ENCODE peak calls at places on chromosomes 6 and 20, in six cellular contexts. Q is dorsolateral prefrontal cortex; P is CD4-positive, alpha-beta memory T cell; S is heart right ventricle; V is A549; Z is choroid plexus epithelial cell. N is an unnamed sample.
A peak's percentile ranks its signal among the peaks of the same experiment; 100 is the strongest.

GRCh38 chr6:42254505-42254904 is 36.8 kb upstream of the MRPS10 start:
- DNase-seq in Q (no peak), P (no peak), S (no peak), V (no peak), Z (no peak), N (no peak)

GRCh38 chr20:4563534-4563933 is 158.2 kb upstream of the PRND start:
- DNase-seq in Q (no peak), P (no peak), S (no peak), V (no peak), Z (peak; percentile 87), N (peak; percentile 68)

GRCh38 chr6:223763-224162 is 68.5 kb upstream of the DUSP22 start:
- DNase-seq in Q (no peak), P (no peak), S (no peak), V (no peak), Z (peak; percentile 23), N (no peak)

GRCh38 chr6:21753571-21754108 is 160.1 kb downstream of the SOX4 start:
- DNase-seq in Q (no peak), P (no peak), S (no peak), V (no peak), Z (peak; percentile 82), N (no peak)

GRCh38 chr6:109351231-109352132 is 30.8 kb downstream of the CD164 start:
- DNase-seq in Q (no peak), P (no peak), S (no peak), V (no peak), Z (peak; percentile 25), N (peak; percentile 14)

GRCh38 chr20:15682690-15683089 is 890.6 kb downstream of the KIF16B start:
- DNase-seq in Q (no peak), P (no peak), S (no peak), V (no peak), Z (peak; percentile 26), N (no peak)

GRCh38 chr6:149473080-149474052 is 11.4 kb downstream of the ZC3H12D start:
- DNase-seq in Q (no peak), P (peak; percentile 52), S (no peak), V (peak; percentile 12), Z (peak; percentile 44), N (peak; percentile 75)

GRCh38 chr6:110180228-110181008 is at the start of gene CDC40:
- DNase-seq in Q (peak; percentile 59), P (no peak), S (peak; percentile 60), V (peak; percentile 44), Z (no peak), N (no peak)

GRCh38 chr20:37749185-37749584 is 55.4 kb downstream of the CTNNBL1 start:
- DNase-seq in Q (no peak), P (no peak), S (no peak), V (no peak), Z (no peak), N (no peak)

GRCh38 chr6:2945069-2945452 is 26.3 kb downstream of the SERPINB6 start:
- DNase-seq in Q (no peak), P (no peak), S (no peak), V (no peak), Z (no peak), N (no peak)

GRCh38 chr20:2382833-2383232 is 2.1 kb downstream of the TGM6 start:
- DNase-seq in Q (no peak), P (no peak), S (no peak), V (no peak), Z (no peak), N (no peak)

GRCh38 chr6:98794306-98794852 is 40.0 kb upstream of the POU3F2 start:
- DNase-seq in Q (no peak), P (no peak), S (no peak), V (no peak), Z (no peak), N (no peak)

GRCh38 chr6:15023448-15023847 is 222.4 kb upstream of the JARID2 start:
- DNase-seq in Q (no peak), P (no peak), S (no peak), V (no peak), Z (no peak), N (no peak)

GRCh38 chr20:1891263-1892121 is 3.7 kb upstream of the SIRPA start:
- DNase-seq in Q (no peak), P (no peak), S (no peak), V (no peak), Z (no peak), N (no peak)

GRCh38 chr6:34990971-34991560 is 102.0 kb downstream of the ANKS1A start:
- DNase-seq in Q (no peak), P (no peak), S (no peak), V (no peak), Z (peak; percentile 52), N (no peak)

DNA sequence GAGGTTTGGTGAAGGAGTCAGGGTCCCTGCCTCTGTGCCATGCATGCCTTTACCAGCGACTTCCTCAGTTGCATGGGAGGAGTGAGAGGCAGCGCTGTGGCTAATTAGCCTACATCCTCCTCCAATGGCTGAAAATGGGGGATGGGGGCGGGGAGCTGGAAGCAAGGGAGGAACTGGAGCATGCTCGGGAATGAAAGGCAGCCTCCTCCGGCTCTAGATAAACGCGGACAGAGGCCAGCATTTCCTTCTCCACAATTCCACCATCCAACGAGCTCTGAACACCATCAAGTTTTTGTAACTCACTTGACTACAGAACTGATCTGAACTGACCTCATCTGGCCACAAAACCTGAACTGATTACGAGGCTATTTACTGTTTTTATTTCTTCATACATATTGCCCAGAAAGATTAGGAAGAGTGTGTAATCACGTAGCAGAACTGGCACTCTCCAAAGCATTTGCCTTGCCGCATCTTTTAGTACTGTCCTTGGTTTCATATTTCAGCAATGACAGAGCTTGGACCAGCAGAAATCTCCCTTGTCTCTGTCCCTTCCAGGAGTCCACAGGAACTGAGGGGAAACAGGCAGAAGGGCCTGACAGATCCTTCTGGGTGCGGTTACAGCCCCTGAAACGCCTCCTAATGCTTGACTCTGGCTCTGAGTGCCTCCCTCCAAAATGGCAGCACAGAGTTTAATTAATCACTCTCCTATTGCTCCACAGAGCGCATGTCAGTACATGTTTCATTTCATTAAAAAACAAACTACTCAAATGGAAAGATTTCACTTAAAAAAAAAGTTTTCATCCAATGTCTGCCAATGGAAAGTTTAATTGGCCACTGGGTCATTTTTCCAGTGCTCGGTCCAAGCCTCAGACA is 58.2 kb upstream of the TRAF3IP2 start:
- DNase-seq in Q (peak; percentile 47), P (no peak), S (peak; percentile 77), V (no peak), Z (peak; percentile 62), N (no peak)
- H3K4me3 ChIP-seq in Q (no peak overlapping the region), P (no peak overlapping the region), S (no peak overlapping the region), V (no peak overlapping the region), Z (no peak overlapping the region), N (no peak overlapping the region)

DNA sequence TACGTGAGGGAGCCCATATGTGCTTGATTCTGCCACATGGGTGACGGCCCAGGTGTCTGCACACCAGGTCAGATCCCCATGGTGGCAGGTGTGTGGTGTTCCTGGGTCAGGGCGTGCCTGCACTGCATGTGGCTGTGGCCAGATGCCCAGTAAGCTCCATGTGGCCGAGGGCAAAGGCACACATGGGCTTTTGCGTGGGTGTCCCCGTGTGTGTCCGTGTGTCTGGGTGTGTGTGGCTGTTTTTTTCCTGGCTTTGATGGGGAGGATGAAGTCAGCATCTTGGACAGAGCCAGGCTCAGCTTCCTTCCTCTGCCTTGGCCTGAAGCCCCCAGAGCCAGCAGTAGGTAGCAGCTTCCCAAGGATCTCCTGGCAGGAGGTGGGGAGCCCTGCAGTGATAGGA is 1.5 kb upstream of the TNXB start:
- DNase-seq in Q (no peak), P (no peak), S (peak; percentile 46), V (no peak), Z (no peak), N (no peak)
- H3K4me3 ChIP-seq in Q (no peak overlapping the region), P (no peak overlapping the region), S (peak overlapping the region; percentile 68), V (no peak overlapping the region), Z (no peak overlapping the region), N (no peak overlapping the region)

DNA sequence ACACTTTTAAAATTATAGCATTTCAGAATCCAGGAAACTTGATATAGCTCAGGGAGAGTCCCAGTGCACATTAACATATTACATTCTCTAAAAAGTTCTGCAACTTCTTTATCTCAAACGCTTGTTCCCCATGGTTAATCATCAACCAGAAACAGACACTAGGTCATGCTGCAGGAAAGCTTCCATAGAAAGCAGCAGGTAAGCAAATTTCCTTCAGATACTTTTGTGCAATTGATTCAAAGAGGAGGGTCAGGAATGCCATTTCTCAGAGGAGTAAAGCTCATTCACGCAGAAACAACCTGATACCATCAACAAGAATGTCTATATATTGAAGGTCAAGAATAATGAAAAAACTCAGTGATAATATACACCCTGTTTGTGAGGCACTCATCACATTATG is 95.4 kb downstream of the LY86 start:
- DNase-seq in Q (no peak), P (no peak), S (no peak), V (no peak), Z (no peak), N (no peak)
- H3K4me3 ChIP-seq in Q (no peak overlapping the region), P (no peak overlapping the region), S (no peak overlapping the region), V (no peak overlapping the region), Z (no peak overlapping the region), N (no peak overlapping the region)

GRCh38 chr20:48524582-48524981 is 303.2 kb downstream of the PREX1 start:
- DNase-seq in Q (no peak), P (no peak), S (no peak), V (no peak), Z (no peak), N (no peak)

GRCh38 chr20:48526936-48527335 is 300.9 kb downstream of the PREX1 start:
- DNase-seq in Q (no peak), P (no peak), S (no peak), V (no peak), Z (no peak), N (no peak)

GRCh38 chr20:48527771-48528170 is 300.0 kb downstream of the PREX1 start:
- DNase-seq in Q (no peak), P (no peak), S (no peak), V (no peak), Z (no peak), N (no peak)

GRCh38 chr20:48523191-48523757 is 304.5 kb downstream of the PREX1 start:
- DNase-seq in Q (no peak), P (no peak), S (peak; percentile 35), V (peak; percentile 47), Z (peak; percentile 81), N (peak; percentile 65)

DNA sequence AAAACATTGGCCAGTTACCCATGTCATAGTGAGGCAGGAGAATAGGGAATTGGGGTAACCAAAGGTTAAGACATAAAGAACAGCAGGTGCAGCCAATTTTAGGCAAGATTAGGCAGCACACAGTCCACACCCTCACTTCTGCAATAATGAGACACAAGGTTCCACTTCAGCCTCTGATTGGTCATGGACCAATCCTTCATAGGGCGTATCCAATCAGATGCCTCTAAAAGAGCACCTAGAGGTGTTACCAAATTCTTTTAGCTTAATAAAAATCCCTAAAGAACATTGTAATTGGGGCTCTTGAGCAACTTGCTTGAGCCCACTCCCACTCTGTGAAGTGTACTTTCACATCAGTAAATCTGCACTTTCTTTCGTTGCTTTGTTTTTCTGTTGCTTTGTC is 302.4 kb downstream of the PREX1 start:
- DNase-seq in Q (no peak), P (no peak), S (no peak), V (no peak), Z (no peak), N (no peak)
- H3K4me3 ChIP-seq in Q (no peak overlapping the region), P (no peak overlapping the region), S (no peak overlapping the region), V (no peak overlapping the region), Z (no peak overlapping the region), N (no peak overlapping the region)

N was measured in Jurkat, Clone E6-1.